ENCODE peak calls at places on chromosomes 6 and 20, in four cellular contexts. K, C, P and M are unnamed samples.

GRCh38 chr6:14366315-14366714 is 248.7 kb downstream of the CD83 start:
- DNase-seq in P (no peak), C (no peak), K (no peak), M (peak)

GRCh38 chr6:154580397-154581135 is 70.1 kb upstream of the CNKSR3 start:
- DNase-seq in C (no peak), P (no peak), K (no peak), M (no peak)

GRCh38 chr6:105882071-105882803 is 203.9 kb upstream of the PRDM1 start:
- DNase-seq in C (no peak), K (no peak), P (peak), M (no peak)

GRCh38 chr6:130622142-130622541 is 205.1 kb upstream of the SMLR1 start:
- DNase-seq in K (no peak), P (peak), C (no peak), M (no peak)

GRCh38 chr6:152099816-152100618 is 292.5 kb downstream of the ESR1 start:
- DNase-seq in C (no peak), P (peak), K (no peak), M (peak)

GRCh38 chr6:159261983-159262382 is 92.8 kb downstream of the FNDC1 start:
- DNase-seq in P (no peak), C (no peak), K (no peak), M (no peak)

GRCh38 chr20:57662028-57662312 is 41.7 kb upstream of the ZBP1 start:
- DNase-seq in P (no peak), K (no peak), C (no peak), M (no peak)

GRCh38 chr6:153043719-153044118 is 41.2 kb upstream of the MTRF1L start:
- DNase-seq in P (no peak), C (no peak), K (no peak), M (no peak)

GRCh38 chr6:144176043-144176442 is 25.7 kb downstream of the STX11 start:
- DNase-seq in C (no peak), K (no peak), P (no peak), M (no peak)

GRCh38 chr6:97437087-97437486 is 154.1 kb upstream of the MMS22L start:
- DNase-seq in K (no peak), P (peak), C (no peak), M (no peak)

GRCh38 chr6:51029576-51029975 is 210.9 kb downstream of the TFAP2B start:
- DNase-seq in K (no peak), P (no peak), C (no peak), M (peak)
- H2BK120ac ChIP-seq in K (no peak), P (no peak), C (no peak), M (no peak)

DNA sequence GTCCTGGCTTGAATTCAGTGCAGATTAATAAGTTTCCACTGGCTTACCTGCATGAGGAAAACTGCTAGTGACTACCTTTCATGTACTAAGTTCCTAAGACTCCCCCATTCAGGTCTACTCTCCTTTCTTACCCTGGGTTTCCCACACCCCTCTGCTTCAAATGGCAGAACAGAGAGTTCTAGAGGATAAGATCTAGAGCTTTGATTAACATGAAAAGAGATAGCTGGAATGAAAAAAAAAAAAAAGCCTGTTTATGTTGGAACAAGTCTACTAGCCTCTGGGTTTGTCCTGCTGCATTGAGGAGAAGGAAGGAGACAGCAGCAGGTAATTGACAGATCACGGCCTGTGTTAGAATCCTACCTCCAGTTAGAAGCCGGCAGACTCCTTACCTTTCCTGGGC is 201.4 kb upstream of the SOX4 start:
- DNase-seq in P (no peak), C (no peak), K (no peak), M (no peak)
- H3K23ac ChIP-seq in P (no peak), C (no peak), K (no peak), M (no peak)

GRCh38 chr6:135180458-135181332 is at the start of gene MYB:
- DNase-seq in K (peak), C (peak), P (peak), M (peak)
- H2BK120ac ChIP-seq in K (no peak), C (no peak), P (no peak), M (no peak)

DNA sequence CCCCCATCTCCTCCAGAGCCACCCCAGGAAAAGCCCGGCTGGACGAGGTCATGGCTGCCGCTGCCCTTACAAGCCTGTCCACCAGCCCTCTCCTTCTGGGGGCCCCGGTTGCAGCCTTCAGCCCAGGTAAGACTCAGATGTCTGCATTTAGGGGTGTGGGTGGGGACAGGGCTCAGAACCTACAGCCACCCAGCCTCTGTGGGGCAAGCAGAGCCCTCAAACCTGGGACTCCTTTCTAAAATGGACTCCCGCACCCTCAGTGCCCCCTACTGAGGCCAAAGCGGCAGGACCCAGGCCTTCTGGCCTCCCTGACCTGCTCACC is 1.7 kb downstream of the SLC2A4RG start:
- DNase-seq in K (no peak), C (no peak), P (no peak), M (no peak)
- H3K23ac ChIP-seq in K (no peak), C (peak), P (peak), M (no peak)